ENCODE peak calls at places on chromosomes 13 and 19, in nine cellular contexts. One of them, this sample, is unnamed.
A peak's percentile ranks its signal among the peaks of the same experiment; 100 is the strongest.

GRCh38 chr13:111005808-111006494 is 91.1 kb upstream of the ANKRD10 start:
- DNase-seq in left lung: no peak
- DNase-seq in CD4-positive, CD25-positive, alpha-beta regulatory T cell: no peak
- DNase-seq in CD4-positive, alpha-beta memory T cell: no peak
- DNase-seq in A549: no peak
- DNase-seq in left ventricle myocardium inferior: peak; percentile 70
- DNase-seq in psoas muscle: peak; percentile 72
- DNase-seq in adrenal gland: peak; percentile 35
- DNase-seq in small intestine: no peak
- DNase-seq in this sample: no peak

GRCh38 chr13:97858161-97858560 is 95.3 kb upstream of the IPO5 start:
- DNase-seq in left lung: no peak
- DNase-seq in CD4-positive, CD25-positive, alpha-beta regulatory T cell: no peak
- DNase-seq in CD4-positive, alpha-beta memory T cell: no peak
- DNase-seq in A549: no peak
- DNase-seq in left ventricle myocardium inferior: no peak
- DNase-seq in psoas muscle: no peak
- DNase-seq in adrenal gland: no peak
- DNase-seq in small intestine: no peak
- DNase-seq in this sample: no peak

GRCh38 chr13:100835695-100836094 is 161.1 kb upstream of the TMTC4 start:
- DNase-seq in left lung: no peak
- DNase-seq in CD4-positive, CD25-positive, alpha-beta regulatory T cell: no peak
- DNase-seq in CD4-positive, alpha-beta memory T cell: no peak
- DNase-seq in A549: no peak
- DNase-seq in left ventricle myocardium inferior: no peak
- DNase-seq in psoas muscle: no peak
- DNase-seq in adrenal gland: no peak
- DNase-seq in small intestine: no peak
- DNase-seq in this sample: no peak

GRCh38 chr19:17953869-17954268 is 13.0 kb upstream of the KCNN1 start:
- DNase-seq in left lung: no peak
- DNase-seq in CD4-positive, CD25-positive, alpha-beta regulatory T cell: no peak
- DNase-seq in CD4-positive, alpha-beta memory T cell: no peak
- DNase-seq in A549: no peak
- DNase-seq in left ventricle myocardium inferior: no peak
- DNase-seq in psoas muscle: no peak
- DNase-seq in adrenal gland: no peak
- DNase-seq in small intestine: no peak
- DNase-seq in this sample: no peak

GRCh38 chr19:29118384-29118783 is 94.6 kb downstream of the UQCRFS1 start:
- DNase-seq in left lung: no peak
- DNase-seq in CD4-positive, CD25-positive, alpha-beta regulatory T cell: no peak
- DNase-seq in CD4-positive, alpha-beta memory T cell: no peak
- DNase-seq in A549: no peak
- DNase-seq in left ventricle myocardium inferior: no peak
- DNase-seq in psoas muscle: no peak
- DNase-seq in adrenal gland: no peak
- DNase-seq in small intestine: no peak
- DNase-seq in this sample: no peak

GRCh38 chr13:30702006-30702405 is 33.3 kb upstream of the ALOX5AP start:
- DNase-seq in left lung: no peak
- DNase-seq in CD4-positive, CD25-positive, alpha-beta regulatory T cell: no peak
- DNase-seq in CD4-positive, alpha-beta memory T cell: no peak
- DNase-seq in A549: no peak
- DNase-seq in left ventricle myocardium inferior: no peak
- DNase-seq in psoas muscle: no peak
- DNase-seq in adrenal gland: no peak
- DNase-seq in small intestine: no peak
- DNase-seq in this sample: peak; percentile 36

GRCh38 chr13:76991796-76992547 is at the start of gene CLN5:
- DNase-seq in left lung: peak; percentile 96
- DNase-seq in CD4-positive, CD25-positive, alpha-beta regulatory T cell: peak; percentile 93
- DNase-seq in CD4-positive, alpha-beta memory T cell: peak; percentile 97
- DNase-seq in A549: peak; percentile 90
- DNase-seq in left ventricle myocardium inferior: peak; percentile 94
- DNase-seq in psoas muscle: peak; percentile 98
- DNase-seq in adrenal gland: peak; percentile 95
- DNase-seq in small intestine: peak; percentile 95
- DNase-seq in this sample: peak; percentile 98

GRCh38 chr13:87498681-87499080 is 172.5 kb upstream of the SLITRK5 start:
- DNase-seq in left lung: no peak
- DNase-seq in CD4-positive, CD25-positive, alpha-beta regulatory T cell: no peak
- DNase-seq in CD4-positive, alpha-beta memory T cell: no peak
- DNase-seq in A549: peak; percentile 1
- DNase-seq in left ventricle myocardium inferior: no peak
- DNase-seq in psoas muscle: no peak
- DNase-seq in adrenal gland: no peak
- DNase-seq in small intestine: no peak
- DNase-seq in this sample: no peak

GRCh38 chr19:40335855-40336700 is 12.1 kb downstream of the C19orf47 start:
- DNase-seq in left lung: no peak
- DNase-seq in CD4-positive, CD25-positive, alpha-beta regulatory T cell: no peak
- DNase-seq in CD4-positive, alpha-beta memory T cell: no peak
- DNase-seq in A549: no peak
- DNase-seq in left ventricle myocardium inferior: no peak
- DNase-seq in psoas muscle: no peak
- DNase-seq in adrenal gland: no peak
- DNase-seq in small intestine: no peak
- DNase-seq in this sample: no peak

GRCh38 chr19:40596608-40597328 is 4.4 kb upstream of the LTBP4 start:
- DNase-seq in left lung: peak; percentile 68
- DNase-seq in CD4-positive, CD25-positive, alpha-beta regulatory T cell: no peak
- DNase-seq in CD4-positive, alpha-beta memory T cell: no peak
- DNase-seq in A549: peak; percentile 89
- DNase-seq in left ventricle myocardium inferior: peak; percentile 64
- DNase-seq in psoas muscle: peak; percentile 75
- DNase-seq in adrenal gland: peak; percentile 70
- DNase-seq in small intestine: peak; percentile 37
- DNase-seq in this sample: no peak

GRCh38 chr19:41373993-41374392 is 2.3 kb upstream of the TMEM91 start:
- DNase-seq in left lung: peak; percentile 42
- DNase-seq in CD4-positive, CD25-positive, alpha-beta regulatory T cell: no peak
- DNase-seq in CD4-positive, alpha-beta memory T cell: no peak
- DNase-seq in A549: no peak
- DNase-seq in left ventricle myocardium inferior: peak; percentile 90
- DNase-seq in psoas muscle: peak; percentile 90
- DNase-seq in adrenal gland: peak; percentile 91
- DNase-seq in small intestine: peak; percentile 49
- DNase-seq in this sample: no peak

DNA sequence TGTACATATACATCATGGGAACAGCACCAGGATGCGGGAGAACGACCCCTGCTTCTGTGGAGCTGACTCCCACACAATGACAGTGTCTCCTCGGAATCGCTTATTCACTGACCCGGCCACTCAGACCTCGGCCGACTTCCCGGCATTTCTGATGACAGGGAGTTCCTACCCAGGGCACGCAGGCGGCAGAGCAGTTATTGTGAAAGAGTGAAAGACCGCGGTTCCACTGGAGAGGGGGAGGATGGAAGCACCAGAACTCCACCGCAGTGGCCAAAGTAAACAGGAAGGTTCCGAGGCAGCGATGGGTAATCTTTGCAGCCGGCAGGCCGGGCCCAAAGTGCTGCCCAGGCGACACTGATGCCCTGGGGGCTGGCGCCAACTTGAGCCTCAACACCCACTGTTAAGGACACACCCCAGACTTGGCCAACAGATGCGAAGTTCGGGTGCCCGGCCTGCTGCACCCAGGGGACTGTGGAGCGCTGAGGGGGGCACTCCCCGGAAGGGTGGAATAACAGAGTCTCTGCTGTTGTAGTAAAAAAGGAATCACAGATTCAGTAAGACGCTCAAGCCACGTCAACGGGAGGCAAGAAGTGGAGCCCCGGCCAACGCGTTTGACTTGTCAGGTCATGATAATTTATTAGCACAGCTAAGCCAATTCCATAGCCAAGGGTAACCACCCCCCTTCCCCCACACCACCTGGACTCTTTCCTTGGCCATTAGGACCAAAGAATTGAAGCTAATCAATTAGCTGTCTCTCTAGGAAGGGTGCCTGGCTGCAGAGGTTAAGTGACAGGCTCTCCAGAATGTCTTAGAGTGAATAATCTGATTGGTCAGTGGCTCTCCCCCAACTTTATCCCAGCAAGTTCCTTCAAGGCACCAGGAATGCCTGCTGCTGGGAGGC is 5.8 kb downstream of the MLLT1 start:
- DNase-seq in left lung: peak; percentile 88
- DNase-seq in CD4-positive, CD25-positive, alpha-beta regulatory T cell: no peak
- DNase-seq in CD4-positive, alpha-beta memory T cell: no peak
- DNase-seq in A549: no peak
- DNase-seq in left ventricle myocardium inferior: peak; percentile 84
- DNase-seq in psoas muscle: peak; percentile 93
- DNase-seq in adrenal gland: peak; percentile 91
- DNase-seq in small intestine: no peak
- DNase-seq in this sample: no peak
- H3K27ac ChIP-seq in left lung: peak overlapping the region; percentile 85
- H3K27ac ChIP-seq in CD4-positive, CD25-positive, alpha-beta regulatory T cell: no peak overlapping the region
- H3K27ac ChIP-seq in CD4-positive, alpha-beta memory T cell: no peak overlapping the region
- H3K27ac ChIP-seq in A549: no peak overlapping the region
- H3K27ac ChIP-seq in left ventricle myocardium inferior: peak overlapping the region; percentile 93
- H3K27ac ChIP-seq in psoas muscle: peak overlapping the region; percentile 94
- H3K27ac ChIP-seq in adrenal gland: peak overlapping the region; percentile 97
- H3K27ac ChIP-seq in small intestine: peak overlapping the region; percentile 78
- H3K27ac ChIP-seq in this sample: no peak overlapping the region

DNA sequence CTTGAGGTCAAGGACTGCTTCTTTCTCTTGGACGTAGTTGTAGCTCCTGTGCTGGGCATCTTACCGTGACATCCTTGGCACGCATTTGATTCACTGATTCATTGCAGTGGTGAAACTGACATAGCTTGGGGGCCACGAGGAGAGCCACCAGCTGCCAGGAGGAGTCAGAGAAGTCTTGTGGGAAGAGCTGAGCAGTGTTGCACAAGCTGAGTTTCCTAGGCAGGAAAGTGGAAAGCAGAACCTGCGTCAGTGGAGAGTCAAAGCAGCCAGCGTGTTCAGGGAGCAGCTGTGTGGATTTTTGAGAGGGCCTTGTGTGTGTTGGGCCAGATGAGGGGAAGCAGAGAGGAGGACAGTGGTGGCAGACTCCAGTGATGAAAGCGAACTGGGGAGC is 5.3 kb upstream of the GPR183 start:
- DNase-seq in left lung: peak; percentile 82
- DNase-seq in CD4-positive, CD25-positive, alpha-beta regulatory T cell: no peak
- DNase-seq in CD4-positive, alpha-beta memory T cell: no peak
- DNase-seq in A549: no peak
- DNase-seq in left ventricle myocardium inferior: peak; percentile 45
- DNase-seq in psoas muscle: peak; percentile 92
- DNase-seq in adrenal gland: peak; percentile 85
- DNase-seq in small intestine: no peak
- DNase-seq in this sample: no peak
- H3K27ac ChIP-seq in left lung: peak overlapping the region; percentile 52
- H3K27ac ChIP-seq in CD4-positive, CD25-positive, alpha-beta regulatory T cell: no peak overlapping the region
- H3K27ac ChIP-seq in CD4-positive, alpha-beta memory T cell: peak overlapping the region; percentile 42
- H3K27ac ChIP-seq in A549: no peak overlapping the region
- H3K27ac ChIP-seq in left ventricle myocardium inferior: peak overlapping the region; percentile 49
- H3K27ac ChIP-seq in psoas muscle: peak overlapping the region; percentile 47
- H3K27ac ChIP-seq in adrenal gland: peak overlapping the region; percentile 90
- H3K27ac ChIP-seq in small intestine: peak overlapping the region; percentile 4
- H3K27ac ChIP-seq in this sample: no peak overlapping the region

GRCh38 chr19:12628040-12629022 is 17.6 kb downstream of the ZNF791 start:
- DNase-seq in left lung: no peak
- DNase-seq in CD4-positive, CD25-positive, alpha-beta regulatory T cell: no peak
- DNase-seq in CD4-positive, alpha-beta memory T cell: no peak
- DNase-seq in A549: peak; percentile 56
- DNase-seq in left ventricle myocardium inferior: no peak
- DNase-seq in psoas muscle: no peak
- DNase-seq in adrenal gland: no peak
- DNase-seq in small intestine: no peak
- DNase-seq in this sample: no peak

GRCh38 chr19:12626958-12627357 is 16.2 kb downstream of the ZNF791 start:
- DNase-seq in left lung: no peak
- DNase-seq in CD4-positive, CD25-positive, alpha-beta regulatory T cell: no peak
- DNase-seq in CD4-positive, alpha-beta memory T cell: no peak
- DNase-seq in A549: no peak
- DNase-seq in left ventricle myocardium inferior: no peak
- DNase-seq in psoas muscle: no peak
- DNase-seq in adrenal gland: no peak
- DNase-seq in small intestine: no peak
- DNase-seq in this sample: no peak

GRCh38 chr19:12623361-12624031 is 12.8 kb downstream of the ZNF791 start:
- DNase-seq in left lung: no peak
- DNase-seq in CD4-positive, CD25-positive, alpha-beta regulatory T cell: no peak
- DNase-seq in CD4-positive, alpha-beta memory T cell: no peak
- DNase-seq in A549: no peak
- DNase-seq in left ventricle myocardium inferior: no peak
- DNase-seq in psoas muscle: no peak
- DNase-seq in adrenal gland: no peak
- DNase-seq in small intestine: no peak
- DNase-seq in this sample: no peak

DNA sequence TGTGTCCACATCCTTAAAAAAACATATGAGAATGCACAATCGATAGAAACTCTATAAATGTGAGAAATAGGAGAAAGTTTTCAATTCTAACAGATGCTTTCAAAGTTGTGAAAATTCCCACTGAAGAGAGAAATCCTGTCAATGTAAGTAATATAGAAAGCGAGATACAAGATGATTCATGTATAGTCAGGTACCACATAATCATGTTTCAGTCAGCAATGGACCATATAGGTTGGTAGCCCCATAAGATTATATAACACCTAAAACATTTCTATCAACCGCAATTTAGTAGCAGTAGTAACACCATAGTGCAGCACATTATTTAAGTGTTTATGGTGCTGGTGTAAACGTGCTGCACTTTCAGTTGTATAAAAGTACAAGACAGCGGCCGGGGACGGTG is 18.5 kb downstream of the ZNF791 start:
- DNase-seq in left lung: no peak
- DNase-seq in CD4-positive, CD25-positive, alpha-beta regulatory T cell: no peak
- DNase-seq in CD4-positive, alpha-beta memory T cell: no peak
- DNase-seq in A549: no peak
- DNase-seq in left ventricle myocardium inferior: no peak
- DNase-seq in psoas muscle: no peak
- DNase-seq in adrenal gland: no peak
- DNase-seq in small intestine: no peak
- DNase-seq in this sample: no peak
- H3K27ac ChIP-seq in left lung: no peak overlapping the region
- H3K27ac ChIP-seq in CD4-positive, CD25-positive, alpha-beta regulatory T cell: no peak overlapping the region
- H3K27ac ChIP-seq in CD4-positive, alpha-beta memory T cell: no peak overlapping the region
- H3K27ac ChIP-seq in A549: no peak overlapping the region
- H3K27ac ChIP-seq in left ventricle myocardium inferior: no peak overlapping the region
- H3K27ac ChIP-seq in psoas muscle: no peak overlapping the region
- H3K27ac ChIP-seq in adrenal gland: no peak overlapping the region
- H3K27ac ChIP-seq in small intestine: no peak overlapping the region
- H3K27ac ChIP-seq in this sample: no peak overlapping the region

DNA sequence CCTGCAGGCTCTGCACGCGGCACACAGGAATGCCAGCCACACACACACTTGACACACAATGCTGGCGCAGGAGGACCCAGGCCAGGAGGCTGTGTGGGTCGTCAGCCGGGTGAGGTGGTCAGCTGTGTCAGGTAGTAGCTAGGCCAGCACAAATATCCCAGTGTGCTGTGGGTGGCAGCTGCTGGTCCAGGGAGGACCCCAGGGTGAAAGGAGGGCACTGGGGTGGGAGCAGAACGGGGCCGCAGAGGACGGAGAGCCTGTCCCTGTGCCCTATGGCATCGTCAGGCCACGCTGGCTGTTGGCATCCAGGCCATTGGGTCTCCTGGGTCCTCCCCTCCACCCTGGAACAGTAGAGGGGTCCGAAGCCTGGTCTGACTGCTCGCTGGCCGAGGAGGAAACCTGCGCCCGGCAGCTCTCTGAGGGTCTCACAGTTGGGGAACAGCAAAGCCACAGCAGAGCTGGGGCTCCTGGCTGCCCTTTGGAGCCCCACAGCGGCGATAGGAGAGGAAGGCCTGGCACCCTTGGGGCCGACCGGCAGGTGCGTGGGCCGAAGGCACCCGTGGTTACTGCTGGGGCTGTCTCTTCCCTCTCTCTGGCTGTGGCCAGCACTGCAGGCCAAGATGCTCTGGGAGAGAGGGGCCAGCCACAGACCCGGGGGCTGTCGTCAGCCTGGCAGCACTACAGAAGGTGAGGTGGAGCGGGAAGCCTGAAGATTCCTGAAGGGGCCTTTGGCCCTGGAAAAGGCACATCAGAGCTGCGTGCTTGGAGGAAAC is 27.3 kb downstream of the C13orf46 start:
- DNase-seq in left lung: no peak
- DNase-seq in CD4-positive, CD25-positive, alpha-beta regulatory T cell: no peak
- DNase-seq in CD4-positive, alpha-beta memory T cell: no peak
- DNase-seq in A549: no peak
- DNase-seq in left ventricle myocardium inferior: no peak
- DNase-seq in psoas muscle: peak; percentile 54
- DNase-seq in adrenal gland: no peak
- DNase-seq in small intestine: no peak
- DNase-seq in this sample: no peak
- H3K27ac ChIP-seq in left lung: no peak overlapping the region
- H3K27ac ChIP-seq in CD4-positive, CD25-positive, alpha-beta regulatory T cell: no peak overlapping the region
- H3K27ac ChIP-seq in CD4-positive, alpha-beta memory T cell: no peak overlapping the region
- H3K27ac ChIP-seq in A549: no peak overlapping the region
- H3K27ac ChIP-seq in left ventricle myocardium inferior: no peak overlapping the region
- H3K27ac ChIP-seq in psoas muscle: no peak overlapping the region
- H3K27ac ChIP-seq in adrenal gland: no peak overlapping the region
- H3K27ac ChIP-seq in small intestine: no peak overlapping the region
- H3K27ac ChIP-seq in this sample: no peak overlapping the region

This sample was measured in MM.1S.